ENCODE peak calls at places on chromosome 14, in five cellular contexts. A, Q, M, D and I are unnamed samples.

GRCh38 chr14:35879141-35879648 is 53.1 kb downstream of the BRMS1L start:
- DNase-seq in A (no peak), Q (no peak), M (no peak), D (no peak), I (no peak)

GRCh38 chr14:96054661-96055060 is 15.5 kb downstream of the C14orf132 start:
- DNase-seq in A (no peak), Q (no peak), M (no peak), D (no peak), I (no peak)

GRCh38 chr14:20314026-20314425 is 8.3 kb upstream of the TTC5 start:
- DNase-seq in A (no peak), Q (no peak), M (no peak), D (no peak), I (no peak)

GRCh38 chr14:104116544-104117340 is 21.6 kb upstream of the KIF26A start:
- DNase-seq in A (no peak), Q (no peak), M (peak), D (no peak), I (no peak)

GRCh38 chr14:83007641-83008237 is 1474.1 kb upstream of the SEL1L start:
- DNase-seq in A (no peak), Q (no peak), M (no peak), D (no peak), I (no peak)

GRCh38 chr14:22577334-22577908 is 11.6 kb downstream of the DAD1 start:
- DNase-seq in A (no peak), Q (no peak), M (no peak), D (no peak), I (no peak)

GRCh38 chr14:64510825-64511679 is 6.5 kb downstream of the ZBTB1 start:
- DNase-seq in A (peak), Q (no peak), M (peak), D (no peak), I (peak)

GRCh38 chr14:72609205-72609916 is 284.5 kb downstream of the DPF3 start:
- DNase-seq in A (no peak), Q (no peak), M (peak), D (no peak), I (no peak)

GRCh38 chr14:78987006-78987405 is 816.8 kb downstream of the NRXN3 start:
- DNase-seq in A (no peak), Q (no peak), M (no peak), D (no peak), I (no peak)

GRCh38 chr14:50013198-50013918 is 103.0 kb downstream of the VCPKMT start:
- DNase-seq in A (peak), Q (no peak), M (no peak), D (no peak), I (no peak)

GRCh38 chr14:36976571-36977023 is 195.8 kb downstream of the SLC25A21 start:
- DNase-seq in A (peak), Q (no peak), M (no peak), D (no peak), I (no peak)

GRCh38 chr14:72104011-72104613 is 171.9 kb downstream of the RGS6 start:
- DNase-seq in A (no peak), Q (no peak), M (peak), D (peak), I (peak)

GRCh38 chr14:100590726-100591452 is 3.7 kb upstream of the BEGAIN start:
- DNase-seq in A (no peak), Q (no peak), M (no peak), D (no peak), I (no peak)

GRCh38 chr14:59631237-59631636 is 54.6 kb upstream of the CCDC175 start:
- DNase-seq in A (peak), Q (no peak), M (peak), D (no peak), I (peak)

GRCh38 chr14:73262427-73263183 is 25.3 kb downstream of the PAPLN start:
- DNase-seq in A (no peak), Q (no peak), M (no peak), D (no peak), I (no peak)

GRCh38 chr14:28754209-28754985 is 12.2 kb upstream of the FOXG1 start:
- DNase-seq in A (peak), Q (peak), M (no peak), D (no peak), I (peak)

GRCh38 chr14:92959189-92959531 is 36.2 kb downstream of the CHGA start:
- DNase-seq in A (no peak), Q (no peak), M (no peak), D (no peak), I (no peak)

GRCh38 chr14:33917664-33918063 is 33.2 kb downstream of the EGLN3 start:
- DNase-seq in A (no peak), Q (no peak), M (no peak), D (no peak), I (no peak)

GRCh38 chr14:80136358-80136757 is 74.9 kb downstream of the DIO2 start:
- DNase-seq in A (no peak), Q (no peak), M (no peak), D (no peak), I (no peak)

GRCh38 chr14:32627545-32628298 is 298.6 kb downstream of the AKAP6 start:
- DNase-seq in A (no peak), Q (no peak), M (no peak), D (no peak), I (no peak)

GRCh38 chr14:32630701-32631100 is 301.6 kb downstream of the AKAP6 start:
- DNase-seq in A (no peak), Q (no peak), M (no peak), D (no peak), I (no peak)

GRCh38 chr14:32633214-32633864 is 304.2 kb downstream of the AKAP6 start:
- DNase-seq in A (no peak), Q (no peak), M (no peak), D (no peak), I (no peak)

GRCh38 chr14:32625211-32625610 is 296.1 kb downstream of the AKAP6 start:
- DNase-seq in A (no peak), Q (no peak), M (no peak), D (no peak), I (no peak)

DNA sequence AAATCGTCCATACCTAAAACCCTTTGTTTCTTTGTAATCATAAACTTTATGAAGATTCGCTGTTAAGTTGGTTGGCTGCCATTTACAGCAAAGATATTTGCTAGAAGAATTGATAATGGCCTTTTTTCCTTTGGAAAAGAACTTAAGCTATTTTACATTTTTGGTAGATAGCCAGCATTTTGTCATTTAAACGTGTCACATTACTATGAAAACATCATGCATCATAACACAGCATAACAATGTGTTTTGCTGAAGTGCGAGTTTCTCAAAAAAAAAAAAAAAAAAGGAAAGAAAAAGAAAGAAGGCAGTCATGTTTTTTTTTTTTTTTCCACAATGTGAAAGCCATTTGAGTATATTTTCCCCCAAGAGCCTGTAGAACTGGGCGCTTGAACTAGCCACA is 300.0 kb downstream of the AKAP6 start:
- DNase-seq in A (no peak), Q (no peak), M (no peak), D (no peak), I (no peak)
- TF ChIP-seq SUZ12 in A (no peak), Q (no peak), M (no peak), D (no peak), I (no peak)

GRCh38 chr14:99397698-99398097 is 83.0 kb downstream of the SETD3 start:
- DNase-seq in A (no peak), Q (no peak), M (no peak), D (no peak), I (no peak)
- TF ChIP-seq SUZ12 in A (no peak), Q (no peak), M (no peak), D (no peak), I (no peak)

GRCh38 chr14:61454545-61454944 is 133.2 kb downstream of the PRKCH start:
- DNase-seq in A (no peak), Q (no peak), M (peak), D (no peak), I (no peak)

GRCh38 chr14:61452452-61452851 is 131.1 kb downstream of the PRKCH start:
- DNase-seq in A (no peak), Q (no peak), M (no peak), D (no peak), I (no peak)

GRCh38 chr14:61451491-61451890 is 130.1 kb downstream of the PRKCH start:
- DNase-seq in A (no peak), Q (no peak), M (no peak), D (no peak), I (no peak)

GRCh38 chr14:61451891-61452400 is 130.6 kb downstream of the PRKCH start:
- DNase-seq in A (no peak), Q (no peak), M (no peak), D (no peak), I (no peak)

GRCh38 chr14:61453103-61453767 is 131.9 kb downstream of the PRKCH start:
- DNase-seq in A (no peak), Q (no peak), M (no peak), D (no peak), I (no peak)
- TF ChIP-seq SUZ12 in A (no peak), Q (no peak), M (no peak), D (no peak), I (no peak)

GRCh38 chr14:85481471-85481870 is 48.5 kb upstream of the FLRT2 start:
- DNase-seq in A (no peak), Q (no peak), M (no peak), D (no peak), I (no peak)

GRCh38 chr14:85483652-85484051 is 46.3 kb upstream of the FLRT2 start:
- DNase-seq in A (no peak), Q (no peak), M (no peak), D (no peak), I (no peak)

GRCh38 chr14:85482549-85482948 is 47.4 kb upstream of the FLRT2 start:
- DNase-seq in A (peak), Q (no peak), M (no peak), D (no peak), I (no peak)

GRCh38 chr14:85483037-85483436 is 46.9 kb upstream of the FLRT2 start:
- DNase-seq in A (peak), Q (no peak), M (no peak), D (no peak), I (no peak)

DNA sequence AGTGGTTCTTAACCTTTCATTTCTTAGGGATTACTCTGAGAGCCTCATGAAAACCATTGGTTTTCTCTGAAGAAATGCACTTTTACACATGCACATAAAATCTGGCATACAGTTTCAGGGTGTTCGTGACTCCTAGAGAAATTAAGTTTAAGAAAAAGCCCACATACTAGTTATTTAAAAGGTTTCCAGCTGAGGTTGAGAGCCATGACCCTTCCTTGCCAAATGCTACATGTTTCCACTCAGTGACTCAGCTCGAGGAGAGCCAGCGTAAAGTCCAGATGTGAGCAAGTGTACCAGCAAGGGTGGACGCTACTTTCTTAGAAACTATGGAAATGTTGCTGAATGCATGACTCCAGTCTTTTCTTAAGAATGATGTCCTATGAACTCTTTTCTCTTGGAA is 42.7 kb upstream of the FLRT2 start:
- DNase-seq in A (no peak), Q (no peak), M (no peak), D (no peak), I (no peak)
- TF ChIP-seq SUZ12 in A (no peak), Q (no peak), M (no peak), D (no peak), I (no peak)

DNA sequence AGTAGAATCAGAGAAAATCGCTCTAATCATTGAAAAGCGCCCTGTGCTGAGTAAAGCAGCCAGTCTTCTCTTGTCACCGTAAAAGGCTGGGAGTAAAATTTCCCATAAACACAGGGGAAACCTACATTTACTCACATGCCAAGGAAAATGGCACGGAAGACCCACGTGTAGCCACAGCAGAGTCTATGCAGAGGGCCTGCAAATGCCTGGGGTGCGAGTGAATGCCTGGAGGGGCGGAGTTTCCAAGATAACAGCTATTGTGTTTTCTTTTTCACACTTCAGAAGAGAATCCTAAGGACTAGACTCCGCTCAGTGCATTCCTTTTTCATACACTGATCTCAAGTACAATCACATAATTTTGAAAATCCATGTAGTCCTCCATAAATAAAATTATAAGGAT is 159.9 kb upstream of the FOXN3 start:
- DNase-seq in A (no peak), Q (no peak), M (no peak), D (no peak), I (peak)
- TF ChIP-seq SUZ12 in A (no peak), Q (no peak), M (no peak), D (no peak), I (no peak)

DNA sequence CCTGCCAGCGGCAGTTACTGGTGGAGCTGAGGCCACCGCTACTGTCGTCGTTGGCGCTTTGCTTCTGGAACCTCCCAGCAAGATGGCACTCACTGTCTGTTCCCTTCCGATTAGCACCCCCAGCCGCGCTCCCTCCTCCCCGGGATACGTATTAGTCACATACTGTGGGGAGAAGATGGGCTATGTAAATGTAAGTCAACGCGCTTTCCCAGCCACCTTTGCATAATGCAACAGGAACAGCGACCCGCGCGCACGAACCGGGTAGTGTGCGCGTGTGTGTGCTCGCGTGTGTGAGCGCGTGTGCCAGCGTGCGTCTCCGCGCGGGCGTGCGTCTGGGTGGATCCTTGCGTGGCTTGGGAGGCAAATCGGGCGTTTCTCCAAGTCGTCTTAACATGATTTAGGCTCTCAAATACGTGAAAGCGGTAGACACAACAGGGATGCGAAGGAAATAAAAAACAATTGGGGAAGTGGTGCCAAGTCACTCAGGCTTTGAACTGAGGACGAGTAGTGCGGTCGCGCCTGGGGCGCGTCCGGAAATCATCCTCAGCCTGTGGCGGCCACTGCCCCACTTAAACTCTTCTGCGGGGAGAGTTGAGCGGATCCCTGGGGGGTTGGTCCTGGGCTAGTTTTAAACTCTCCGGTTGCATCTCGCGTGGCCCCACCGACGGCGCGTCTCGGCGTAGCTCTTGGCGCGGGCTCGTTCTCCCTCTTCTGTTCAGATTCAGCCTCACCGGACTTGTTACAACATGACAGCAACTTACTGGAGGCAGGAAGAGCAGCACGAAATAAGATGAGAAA is 1.8 kb downstream of the FLRT2 start:
- DNase-seq in A (no peak), Q (no peak), M (peak), D (no peak), I (no peak)
- TF ChIP-seq SUZ12 in A (no peak), Q (no peak), M (peak), D (no peak), I (no peak)

DNA sequence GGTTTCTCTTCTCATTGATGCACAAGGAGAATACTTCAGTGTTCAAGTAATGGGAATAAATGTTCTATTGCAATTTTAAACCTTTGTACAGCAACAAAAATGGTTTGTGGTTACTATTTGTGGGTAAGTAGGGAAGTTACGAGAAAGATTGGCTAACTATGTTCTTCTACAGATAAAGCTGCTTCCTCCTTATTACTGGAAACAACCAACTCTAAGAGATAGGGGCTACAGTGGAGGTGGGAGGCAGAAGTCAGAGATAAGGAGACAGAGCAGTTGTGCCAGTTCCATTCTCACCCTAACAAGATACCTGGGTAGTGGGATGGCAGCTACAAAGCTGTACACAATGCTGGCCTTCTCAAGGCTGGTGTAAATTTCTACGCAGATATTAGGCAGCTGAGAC is 16.2 kb downstream of the NOXRED1 start:
- DNase-seq in A (no peak), Q (no peak), M (no peak), D (no peak), I (no peak)
- TF ChIP-seq SUZ12 in A (no peak), Q (no peak), M (no peak), D (no peak), I (no peak)

DNA sequence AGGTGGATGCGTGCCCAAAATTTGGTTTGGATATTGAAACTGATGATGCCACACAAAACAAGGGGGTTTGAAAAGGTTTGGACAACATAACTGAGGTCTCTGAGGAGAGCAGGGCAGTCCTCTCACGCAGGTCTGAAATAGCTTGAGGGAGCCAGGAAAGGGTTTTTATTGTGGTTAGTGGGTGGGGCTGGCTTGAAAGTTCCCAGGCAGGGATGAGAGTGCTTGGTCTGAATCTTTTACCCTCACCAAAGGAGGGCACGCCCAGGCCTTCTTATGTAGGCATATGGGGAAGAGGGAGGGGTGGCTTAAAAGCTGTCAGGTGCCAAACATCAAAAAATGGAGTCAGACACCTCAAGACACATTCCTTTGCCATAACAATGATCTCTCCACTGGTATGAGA is 493.1 kb upstream of the CCDC196 start:
- DNase-seq in A (no peak), Q (no peak), M (no peak), D (no peak), I (no peak)
- TF ChIP-seq SUZ12 in A (no peak), Q (no peak), M (no peak), D (no peak), I (no peak)

GRCh38 chr14:39307815-39308214 is 74.1 kb downstream of the MIA2 start:
- DNase-seq in A (no peak), Q (no peak), M (no peak), D (no peak), I (no peak)

GRCh38 chr14:39303100-39303499 is 69.4 kb downstream of the MIA2 start:
- DNase-seq in A (no peak), Q (no peak), M (no peak), D (no peak), I (no peak)

GRCh38 chr14:39302124-39302810 is 68.6 kb downstream of the MIA2 start:
- DNase-seq in A (no peak), Q (no peak), M (no peak), D (no peak), I (no peak)
- TF ChIP-seq SUZ12 in A (no peak), Q (no peak), M (no peak), D (no peak), I (no peak)

GRCh38 chr14:58541623-58542022 is 96.1 kb upstream of the DACT1 start:
- DNase-seq in A (no peak), Q (no peak), M (no peak), D (no peak), I (no peak)
- TF ChIP-seq SUZ12 in A (no peak), Q (no peak), M (no peak), D (no peak), I (no peak)